ENCODE peak calls at places on chromosomes 12 and 14, in five cellular contexts. Z is body of pancreas, U is tibial nerve, N is left ventricle myocardium inferior, A is brain microvascular endothelial cell. Y is an unnamed sample. For H3K27me3, the result is how much of the 10 kb centered on the place peaks cover.

GRCh38 chr12:29519585-29520182 is 22.2 kb upstream of the OVCH1 start:
- DNase-seq in U (peak), Z (peak), N (no peak), A (peak), Y (no peak)

GRCh38 chr12:121789233-121789781 is 4.2 kb downstream of the RHOF start:
- DNase-seq in A (no peak), U (no peak), Z (no peak), N (no peak), Y (no peak)

GRCh38 chr12:98110516-98110915 is 404.9 kb upstream of the TMPO start:
- DNase-seq in Z (no peak), U (no peak), N (no peak), A (no peak), Y (no peak)

GRCh38 chr14:85248881-85249635 is 280.9 kb upstream of the FLRT2 start:
- DNase-seq in Z (peak), A (no peak), U (peak), N (no peak), Y (no peak)

GRCh38 chr14:64561631-64562030 is 11.9 kb downstream of the PPP1R36 start:
- DNase-seq in N (no peak), A (no peak), U (no peak), Z (no peak), Y (no peak)

GRCh38 chr12:132731574-132731973 is 20.9 kb downstream of the PGAM5 start:
- DNase-seq in A (no peak), Z (no peak), N (no peak), U (no peak), Y (no peak)

GRCh38 chr12:131006036-131006735 is 52.5 kb downstream of the ADGRD1 start:
- DNase-seq in Z (no peak), U (no peak), A (no peak), N (no peak), Y (no peak)

GRCh38 chr12:52837781-52838736 is 3.9 kb upstream of the KRT79 start:
- DNase-seq in N (no peak), U (no peak), A (peak), Z (no peak), Y (no peak)

GRCh38 chr14:93304771-93305170 is 28.1 kb downstream of the BTBD7 start:
- DNase-seq in N (no peak), A (no peak), Z (no peak), U (no peak), Y (no peak)

GRCh38 chr14:30971586-30971985 is 53.9 kb upstream of the AP4S1 start:
- DNase-seq in U (no peak), A (no peak), N (no peak), Z (no peak), Y (no peak)

GRCh38 chr14:61866932-61867920 is 105.0 kb downstream of the SNAPC1 start:
- DNase-seq in A (peak), N (no peak), Z (no peak), U (no peak), Y (no peak)

GRCh38 chr12:122947352-122947792 is 18.9 kb downstream of the ABCB9 start:
- DNase-seq in A (no peak), Z (peak), U (no peak), N (peak), Y (no peak)

GRCh38 chr12:90974286-90974685 is 19.3 kb upstream of the CCER1 start:
- DNase-seq in N (no peak), A (peak), Z (no peak), U (no peak), Y (no peak)

GRCh38 chr12:101750152-101750551 is 10.9 kb upstream of the SYCP3 start:
- DNase-seq in A (no peak), U (no peak), N (no peak), Z (no peak), Y (no peak)

GRCh38 chr14:100084591-100084990 is 19.4 kb downstream of the EVL start:
- DNase-seq in N (no peak), Z (no peak), A (no peak), U (no peak), Y (no peak)

GRCh38 chr14:93044601-93045000 is 71.1 kb downstream of the ITPK1 start:
- DNase-seq in U (no peak), A (no peak), N (no peak), Z (no peak), Y (no peak)

GRCh38 chr14:66380143-66380542 is 106.0 kb upstream of the CCDC196 start:
- DNase-seq in Z (peak), A (no peak), U (no peak), N (no peak), Y (no peak)

GRCh38 chr12:113003631-113004030 is 25.3 kb downstream of the OAS2 start:
- DNase-seq in A (no peak), U (no peak), N (no peak), Z (no peak), Y (no peak)

GRCh38 chr12:82517027-82517426 is 158.7 kb downstream of the METTL25 start:
- DNase-seq in N (no peak), Z (peak), A (peak), U (no peak), Y (no peak)

GRCh38 chr12:53996188-53996885 is 3.6 kb upstream of the HOXC9 start:
- DNase-seq in U (no peak), A (no peak), Z (no peak), N (no peak), Y (no peak)

GRCh38 chr12:53998174-53998899 is 1.6 kb upstream of the HOXC9 start:
- DNase-seq in U (no peak), Z (no peak), A (no peak), N (no peak), Y (no peak)

GRCh38 chr12:53997324-53998173 is 2.4 kb upstream of the HOXC9 start:
- DNase-seq in A (no peak), U (no peak), N (no peak), Z (no peak), Y (no peak)

GRCh38 chr12:53995311-53996187 is 4.4 kb upstream of the HOXC9 start:
- DNase-seq in N (no peak), A (no peak), U (no peak), Z (no peak), Y (no peak)

DNA sequence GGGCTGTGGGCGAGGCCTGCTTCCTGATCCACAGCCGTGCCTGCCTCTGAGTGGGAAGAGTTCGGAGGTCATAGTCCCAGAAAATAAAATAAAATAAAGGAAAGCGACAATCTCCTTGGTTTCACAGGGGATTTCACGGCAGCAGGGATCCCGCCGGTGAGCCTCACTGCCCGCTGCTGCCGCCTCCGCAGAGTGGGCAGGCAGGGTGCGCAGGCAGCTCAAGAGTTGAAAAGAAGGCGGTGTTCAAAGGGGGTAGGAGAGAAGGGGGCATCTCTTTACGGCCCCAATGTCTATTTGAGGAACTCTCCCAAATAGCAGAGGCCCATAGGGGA is 3.1 kb upstream of the HOXC9 start:
- DNase-seq in U (no peak), Z (no peak), N (no peak), A (no peak), Y (no peak)
- H3K27me3 ChIP-seq in U (under half), Z (under half), N (half or more), A (half or more), Y (half or more)

GRCh38 chr14:101405931-101406330 is 155.4 kb upstream of the DIO3 start:
- DNase-seq in U (no peak), N (no peak), A (no peak), Z (no peak), Y (no peak)
- H3K27ac ChIP-seq in U (no peak), N (no peak), A (no peak), Z (no peak), Y (no peak)

DNA sequence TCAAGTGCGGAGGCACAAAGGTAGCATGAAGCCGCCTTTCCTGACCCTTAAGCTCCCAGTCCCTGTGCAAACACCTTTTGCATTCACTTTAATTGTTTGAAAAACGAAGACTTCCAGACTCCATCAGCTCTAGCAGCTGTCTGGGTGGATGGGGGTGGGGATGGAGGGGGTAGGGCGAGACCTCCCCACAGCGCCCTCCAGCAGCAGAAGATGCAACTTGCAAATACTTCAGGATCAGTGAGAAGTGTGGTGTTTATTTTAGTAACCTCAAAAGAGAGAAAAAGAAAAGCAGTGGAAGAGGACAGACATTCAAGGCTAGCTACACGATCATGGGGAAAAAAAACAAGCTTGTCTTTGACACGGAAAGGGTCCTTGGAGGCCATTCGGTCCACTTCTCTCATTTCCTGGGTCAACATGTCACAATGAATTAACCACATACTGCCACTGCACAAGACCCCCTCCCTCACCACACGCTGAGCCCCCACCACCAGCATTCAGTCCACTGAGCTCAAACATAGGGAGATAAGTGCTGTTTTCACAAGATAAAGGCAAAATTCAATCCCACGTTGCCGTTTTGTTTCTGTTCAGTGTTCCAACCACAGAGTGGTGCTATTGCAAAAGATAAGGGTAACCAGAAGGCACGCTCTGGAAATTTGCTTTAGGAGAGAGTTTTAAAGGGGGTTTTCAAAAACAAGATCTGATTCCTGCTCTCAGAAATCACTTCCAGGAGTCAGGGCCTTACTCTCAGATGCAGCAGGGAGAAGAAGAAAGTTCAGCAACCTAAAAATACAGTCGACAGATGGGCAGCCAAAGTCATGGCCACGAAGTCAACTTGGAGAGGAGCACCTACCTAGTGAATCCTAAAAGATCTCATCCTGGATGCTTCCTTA is 3.3 kb upstream of the NTF3 start:
- DNase-seq in U (no peak), Z (no peak), A (peak), N (no peak), Y (no peak)
- H3K27me3 ChIP-seq in U (under half), Z (under half), A (under half), N (half or more), Y (under half)

DNA sequence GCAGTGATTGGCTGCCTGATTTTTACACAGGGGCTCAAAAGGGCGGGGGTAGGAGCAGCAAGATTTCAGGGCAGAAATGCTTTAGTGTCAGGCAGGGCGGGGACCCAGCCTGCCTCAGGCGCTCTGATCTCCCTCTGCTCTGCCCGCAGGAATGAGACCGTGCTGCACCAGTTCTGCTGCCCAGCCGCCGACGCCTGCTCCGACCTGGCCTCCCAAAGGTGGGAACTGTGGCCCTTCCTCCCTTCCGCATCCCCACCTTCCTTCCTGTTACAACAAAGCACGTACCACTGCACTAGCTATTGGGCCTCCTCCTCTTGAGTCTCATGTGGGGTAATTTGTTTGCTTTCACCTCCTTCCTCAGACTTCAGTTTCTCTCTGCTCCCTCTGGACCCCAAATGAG is 32.4 kb downstream of the IQSEC3 start:
- DNase-seq in Z (no peak), A (no peak), N (no peak), U (no peak), Y (peak)
- H3K27ac ChIP-seq in Z (no peak), A (no peak), N (no peak), U (no peak), Y (no peak)

GRCh38 chr14:36738269-36738668 is 76.6 kb downstream of the PAX9 start:
- DNase-seq in Z (no peak), U (no peak), N (no peak), A (no peak), Y (no peak)
- H3K27me3 ChIP-seq in Z (under half), U (under half), N (under half), A (under half), Y (under half)

GRCh38 chr12:6754406-6754805 is 1.5 kb upstream of the MLF2 start:
- DNase-seq in A (no peak), N (no peak), U (no peak), Z (no peak), Y (no peak)
- H3K27ac ChIP-seq in A (no peak), N (peak), U (peak), Z (no peak), Y (peak)

GRCh38 chr12:14240873-14241220 is 124.6 kb upstream of the ATF7IP start:
- DNase-seq in U (no peak), N (no peak), Z (no peak), A (no peak), Y (no peak)
- H3K27me3 ChIP-seq in U (under half), N (under half), Z (under half), A (under half), Y (under half)

DNA sequence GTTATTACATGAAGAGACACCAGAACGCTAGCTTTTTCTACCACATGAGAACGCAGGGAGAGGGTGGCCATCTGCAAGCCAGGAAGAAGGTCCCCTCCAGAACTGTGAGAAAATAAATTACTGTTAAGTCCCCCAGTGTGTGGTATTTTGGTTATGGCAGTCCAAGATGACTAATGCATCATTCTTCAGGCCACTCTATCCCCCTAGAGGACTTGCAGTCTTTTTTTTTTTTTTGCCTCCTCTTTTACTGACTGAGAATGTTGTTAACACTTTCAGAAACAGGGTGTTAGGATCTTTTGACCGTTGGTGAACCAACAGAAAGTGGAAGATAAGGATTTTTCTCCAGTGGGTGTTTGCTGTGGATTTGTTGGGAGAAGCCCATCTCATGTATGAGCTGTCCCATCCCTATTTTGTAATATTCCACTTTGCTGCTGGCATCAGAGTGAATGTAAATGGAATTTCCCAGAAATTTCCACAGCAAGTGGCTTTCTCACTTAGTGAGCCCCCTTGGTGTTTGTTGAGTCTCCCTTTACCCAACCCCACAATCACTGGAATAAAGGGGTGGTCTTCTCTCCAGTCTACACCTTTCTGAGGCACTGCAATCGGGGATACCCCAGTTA is 37.9 kb downstream of the MARK3 start:
- DNase-seq in N (no peak), U (no peak), A (peak), Z (no peak), Y (no peak)
- H3K27ac ChIP-seq in N (peak), U (no peak), A (peak), Z (no peak), Y (no peak)

Y was measured in sigmoid colon.